ENCODE peak calls at places on chromosomes 2 and 18, in six cellular contexts. F, Y, U, E, Z and Q are unnamed samples.
A peak's percentile ranks its signal among the peaks of the same experiment; 100 is the strongest.

GRCh38 chr18:51120809-51121596 is 76.5 kb downstream of the MEX3C start:
- DNase-seq in F (no peak), Y (no peak), U (no peak), E (no peak), Z (no peak), Q (no peak)

GRCh38 chr2:118722976-118723375 is 124.5 kb downstream of the EN1 start:
- DNase-seq in F (no peak), Y (no peak), U (no peak), E (no peak), Z (no peak), Q (no peak)

GRCh38 chr2:216242365-216242764 is 129.9 kb downstream of the MARCHF4 start:
- DNase-seq in F (no peak), Y (no peak), U (no peak), E (no peak), Z (peak; percentile 33), Q (no peak)

GRCh38 chr2:209476367-209477191 is 52.7 kb downstream of the MAP2 start:
- DNase-seq in F (no peak), Y (no peak), U (no peak), E (peak; percentile 92), Z (no peak), Q (peak; percentile 76)

GRCh38 chr2:24888177-24888576 is 31.9 kb downstream of the ADCY3 start:
- DNase-seq in F (no peak), Y (no peak), U (no peak), E (no peak), Z (no peak), Q (no peak)

GRCh38 chr2:68368657-68369339 is 3.7 kb downstream of the PLEK start:
- DNase-seq in F (peak; percentile 96), Y (no peak), U (no peak), E (peak; percentile 74), Z (peak; percentile 21), Q (peak; percentile 51)

GRCh38 chr18:67783215-67783946 is 266.9 kb upstream of the DSEL start:
- DNase-seq in F (peak; percentile 63), Y (no peak), U (no peak), E (peak; percentile 89), Z (no peak), Q (peak; percentile 75)

GRCh38 chr18:4060427-4061281 is 394.5 kb downstream of the DLGAP1 start:
- DNase-seq in F (no peak), Y (no peak), U (peak; percentile 11), E (no peak), Z (no peak), Q (no peak)

GRCh38 chr2:156436477-156437085 is 402 bp downstream of the GPD2 start:
- DNase-seq in F (peak; percentile 24), Y (peak; percentile 26), U (peak; percentile 35), E (peak; percentile 37), Z (no peak), Q (peak; percentile 45)

GRCh38 chr2:46826898-46827245 is 88.7 kb downstream of the MCFD2 start:
- DNase-seq in F (no peak), Y (no peak), U (no peak), E (no peak), Z (no peak), Q (no peak)

GRCh38 chr18:77168666-77169358 is 36.2 kb upstream of the MBP start:
- DNase-seq in F (no peak), Y (no peak), U (no peak), E (no peak), Z (no peak), Q (no peak)

GRCh38 chr2:74551942-74552913 is 1.5 kb downstream of the LOXL3 start:
- DNase-seq in F (no peak), Y (no peak), U (no peak), E (no peak), Z (no peak), Q (no peak)